ENCODE peak calls at places on chromosomes 16 and 17, in four cellular contexts. U is heart right ventricle, G is BJ, X is mesendoderm. L is an unnamed sample.

GRCh38 chr16:62021295-62021694 is 14.9 kb downstream of the CDH8 start:
- DNase-seq in G (no peak), U (no peak), X (no peak), L (no peak)

GRCh38 chr16:10951016-10951415 is 6.7 kb downstream of the CLEC16A start:
- DNase-seq in G (no peak), X (peak; percentile 38), U (no peak), L (no peak)

GRCh38 chr17:45225051-45225700 is 3.5 kb downstream of the FMNL1 start:
- DNase-seq in U (no peak), X (no peak), G (no peak), L (no peak)

GRCh38 chr17:49738456-49739163 is 25.3 kb downstream of the FAM117A start:
- DNase-seq in G (no peak), U (no peak), X (no peak), L (no peak)

GRCh38 chr17:45742251-45742650 is 41.9 kb upstream of the CRHR1 start:
- DNase-seq in X (no peak), U (no peak), G (no peak), L (no peak)

GRCh38 chr17:49516190-49516589 is 21.1 kb downstream of the NGFR start:
- DNase-seq in G (no peak), U (no peak), X (no peak), L (no peak)

GRCh38 chr16:48810803-48811453 is 200.9 kb upstream of the N4BP1 start:
- DNase-seq in G (no peak), X (no peak), U (no peak), L (peak; percentile 52)

GRCh38 chr16:1790611-1791255 is 2.8 kb downstream of the IGFALS start:
- DNase-seq in X (no peak), U (peak; percentile 8), G (no peak), L (no peak)

GRCh38 chr16:4859190-4859899 is 12.1 kb downstream of the UBN1 start:
- DNase-seq in X (no peak), U (no peak), G (no peak), L (no peak)

GRCh38 chr17:40069751-40070643 is 7.2 kb downstream of the THRA start:
- DNase-seq in X (no peak), U (peak; percentile 31), G (no peak), L (peak; percentile 55)

GRCh38 chr16:50812876-50813466 is 71.1 kb downstream of the CYLD start:
- DNase-seq in X (no peak), U (no peak), G (no peak), L (no peak)

GRCh38 chr17:227581-228222 is 46.3 kb upstream of the DOC2B start:
- DNase-seq in U (no peak), G (no peak), X (no peak), L (no peak)

GRCh38 chr17:80247561-80247960 is 13.1 kb upstream of the RNF213 start:
- DNase-seq in G (no peak), U (no peak), X (no peak), L (no peak)

GRCh38 chr17:51677875-51678274 is 417.5 kb downstream of the UTP18 start:
- DNase-seq in X (no peak), U (no peak), G (no peak), L (no peak)

GRCh38 chr16:17561056-17561455 is 90.3 kb upstream of the XYLT1 start:
- DNase-seq in G (no peak), U (no peak), X (no peak), L (no peak)

GRCh38 chr17:59425085-59425901 is 93.8 kb downstream of the YPEL2 start:
- DNase-seq in G (no peak), U (peak; percentile 47), X (peak; percentile 62), L (peak; percentile 21)

GRCh38 chr17:58487589-58488427 is at the start of gene HSF5:
- DNase-seq in U (peak; percentile 29), X (no peak), G (no peak), L (peak; percentile 87)

GRCh38 chr16:87278191-87279093 is 38.8 kb downstream of the C16orf95 start:
- DNase-seq in G (peak; percentile 19), X (peak; percentile 85), U (peak; percentile 76), L (peak; percentile 91)

GRCh38 chr17:42819939-42820535 is 4.0 kb downstream of the BECN1 start:
- DNase-seq in X (peak; percentile 91), G (no peak), U (peak; percentile 40), L (peak; percentile 93)

GRCh38 chr17:71168083-71168741 is 952.6 kb upstream of the SOX9 start:
- DNase-seq in X (no peak), G (no peak), U (no peak), L (no peak)

GRCh38 chr17:45129940-45130639 is 2.2 kb downstream of the PLCD3 start:
- DNase-seq in X (peak; percentile 61), G (no peak), U (no peak), L (no peak)

GRCh38 chr16:88754912-88755744 is 29.9 kb downstream of the PIEZO1 start:
- DNase-seq in U (no peak), G (no peak), X (no peak), L (peak; percentile 78)

GRCh38 chr17:28973414-28973813 is 22.1 kb upstream of the PHF12 start:
- DNase-seq in G (no peak), U (peak; percentile 83), X (no peak), L (no peak)

GRCh38 chr17:8894673-8895578 is 27.5 kb upstream of the PIK3R6 start:
- DNase-seq in X (peak; percentile 83), U (no peak), G (peak; percentile 7), L (peak; percentile 79)

GRCh38 chr17:2449486-2449885 is 48.6 kb upstream of the MNT start:
- DNase-seq in X (no peak), U (no peak), G (no peak), L (no peak)

GRCh38 chr17:7041607-7042506 is 2.0 kb downstream of the SLC16A11 start:
- DNase-seq in G (no peak), U (no peak), X (peak; percentile 81), L (peak; percentile 64)

GRCh38 chr16:86604436-86605220 is 26.3 kb downstream of the FOXL1 start:
- DNase-seq in U (no peak), G (no peak), X (no peak), L (no peak)

GRCh38 chr17:19610879-19611278 is 37.7 kb upstream of the ALDH3A2 start:
- DNase-seq in G (no peak), U (no peak), X (no peak), L (no peak)

GRCh38 chr16:67605641-67606040 is 39.3 kb upstream of the CARMIL2 start:
- DNase-seq in U (no peak), X (no peak), G (no peak), L (no peak)

GRCh38 chr17:2253768-2254406 is 49.7 kb downstream of the SMG6 start:
- DNase-seq in G (no peak), X (no peak), U (no peak), L (no peak)

GRCh38 chr17:47894498-47895253 is 1.4 kb upstream of the SP2 start:
- DNase-seq in U (no peak), X (peak; percentile 38), G (no peak), L (peak; percentile 28)

L was measured in GM23338.